ENCODE peak calls at places on chromosomes 12 and 14, in seven cellular contexts. H is cardiac muscle cell, T is AG04449, O is suprapubic skin, Q is adrenal gland, P is GM23338, V is tibial artery. A is an unnamed sample.

GRCh38 chr14:99513183-99513694 is 32.0 kb downstream of the CCNK start:
- DNase-seq in H (no peak), T (no peak), P (no peak), V (no peak), O (peak), Q (no peak), A (peak)

GRCh38 chr14:104239185-104239775 is 100.9 kb downstream of the KIF26A start:
- DNase-seq in P (no peak), V (peak), Q (peak), O (peak), T (no peak), H (no peak), A (no peak)

GRCh38 chr14:85317491-85318021 is 212.4 kb upstream of the FLRT2 start:
- DNase-seq in H (no peak), P (no peak), Q (no peak), O (no peak), T (no peak), V (no peak), A (peak)

GRCh38 chr14:90629471-90629870 is 186.8 kb downstream of the TTC7B start:
- DNase-seq in P (no peak), O (no peak), T (no peak), Q (no peak), V (no peak), H (no peak), A (no peak)

GRCh38 chr14:72894623-72895378 is 900 bp upstream of the DPF3 start:
- DNase-seq in V (no peak), Q (peak), T (no peak), H (peak), O (no peak), P (peak), A (no peak)

GRCh38 chr14:52015411-52016030 is 26.2 kb downstream of the RTRAF start:
- DNase-seq in H (peak), T (no peak), P (peak), Q (no peak), O (no peak), V (no peak), A (peak)

GRCh38 chr12:62762645-62763044 is 172.3 kb downstream of the PPM1H start:
- DNase-seq in Q (no peak), V (no peak), T (no peak), O (no peak), P (no peak), H (no peak), A (no peak)

GRCh38 chr12:121783771-121784170 is 9.7 kb downstream of the RHOF start:
- DNase-seq in Q (no peak), P (no peak), O (no peak), H (no peak), V (no peak), T (no peak), A (no peak)

GRCh38 chr12:19068137-19068536 is 61.4 kb upstream of the PLEKHA5 start:
- DNase-seq in P (no peak), Q (no peak), V (no peak), O (no peak), H (no peak), T (no peak), A (no peak)

GRCh38 chr14:61934385-61934784 is 172.2 kb downstream of the SNAPC1 start:
- DNase-seq in P (no peak), T (peak), O (no peak), H (no peak), Q (no peak), V (no peak), A (peak)

GRCh38 chr12:661720-662486 is 1.3 kb downstream of the NINJ2 start:
- DNase-seq in V (no peak), O (no peak), P (no peak), H (no peak), T (no peak), Q (no peak), A (no peak)

DNA sequence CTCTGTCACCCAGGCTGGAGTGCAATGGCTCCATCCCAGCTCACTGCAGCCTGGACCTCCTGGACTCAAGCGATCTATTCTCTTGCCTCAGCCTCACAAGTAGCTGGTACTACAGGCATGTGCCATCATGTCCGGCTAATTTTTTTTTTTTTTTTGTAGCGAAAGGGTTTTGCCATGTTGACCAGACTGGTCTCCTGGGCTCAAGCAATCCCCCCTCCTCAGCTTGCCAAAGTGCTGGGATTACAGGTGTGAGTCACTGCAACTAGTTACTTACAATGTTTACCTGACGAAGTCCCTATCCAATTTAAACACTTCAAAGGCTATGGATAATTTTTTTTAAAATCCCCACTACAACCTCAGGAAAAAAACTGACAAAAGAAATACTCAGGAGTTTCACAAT is 1.8 kb downstream of the KRR1 start:
- DNase-seq in V (no peak), O (no peak), P (no peak), H (no peak), Q (no peak), T (no peak), A (no peak)
- H3K4me3 ChIP-seq in V (no peak), O (no peak), P (peak), H (no peak), Q (no peak), T (no peak), A (no peak)

DNA sequence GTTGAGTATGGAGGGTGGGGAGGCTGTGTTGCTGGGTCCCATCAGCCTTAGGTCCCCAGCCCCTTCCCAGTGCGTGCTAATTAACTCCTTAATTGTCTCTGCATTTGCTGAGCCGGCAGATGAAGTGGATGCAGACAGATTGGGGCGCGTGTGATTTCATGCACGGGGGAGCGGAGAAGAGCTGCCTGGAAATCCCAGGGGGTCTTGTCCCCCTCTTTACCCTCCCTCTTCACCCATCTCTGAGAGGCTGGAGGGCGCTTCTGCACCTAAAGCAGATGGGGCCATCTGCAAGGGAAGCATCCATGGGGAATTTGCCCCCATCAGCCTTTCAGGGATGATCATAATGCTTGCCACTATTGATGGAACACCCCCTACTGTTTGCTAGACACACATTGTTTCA is 4.4 kb upstream of the ASIC1 start:
- DNase-seq in T (no peak), V (no peak), H (no peak), Q (no peak), O (no peak), P (no peak), A (no peak)
- TF ChIP-seq CTCF in T (no peak), V (no peak), H (no peak), Q (no peak), O (no peak), P (no peak), A (no peak)

GRCh38 chr14:24195186-24196070 is at the start of gene TM9SF1:
- DNase-seq in V (peak), P (peak), T (peak), O (peak), H (peak), Q (peak), A (peak)
- H3K4me3 ChIP-seq in V (peak), P (peak), T (peak), O (peak), H (peak), Q (peak), A (peak)

DNA sequence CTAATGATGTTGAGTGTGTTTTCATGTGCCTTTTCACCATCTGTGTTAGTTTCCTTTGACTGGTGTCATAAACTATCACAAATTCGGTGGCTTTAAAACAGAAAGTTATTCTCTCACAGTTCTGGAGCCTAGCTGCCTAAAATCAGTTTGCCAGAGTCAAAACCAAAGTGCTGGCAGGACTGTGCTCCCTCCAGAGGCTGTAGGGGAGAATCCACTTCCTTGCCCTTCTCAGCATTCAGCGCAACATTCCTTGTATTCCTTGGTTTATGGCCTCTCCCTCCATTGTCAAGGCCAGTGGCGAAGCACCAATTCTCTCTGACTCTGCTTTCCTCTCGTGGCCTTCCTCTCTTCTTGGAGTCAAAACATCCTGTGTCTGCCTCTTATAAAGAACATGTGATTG is 174.2 kb upstream of the PDE3A start:
- DNase-seq in T (no peak), Q (no peak), O (no peak), P (peak), V (no peak), H (peak), A (peak)
- TF ChIP-seq CTCF in T (peak), Q (no peak), O (no peak), P (peak), V (no peak), H (peak), A (peak)

GRCh38 chr12:110301065-110301806 is 20.2 kb downstream of the ATP2A2 start:
- DNase-seq in P (no peak), H (peak), O (no peak), Q (no peak), V (no peak), T (no peak), A (peak)
- H3K4me3 ChIP-seq in P (no peak), H (no peak), O (no peak), Q (no peak), V (no peak), T (no peak), A (no peak)

DNA sequence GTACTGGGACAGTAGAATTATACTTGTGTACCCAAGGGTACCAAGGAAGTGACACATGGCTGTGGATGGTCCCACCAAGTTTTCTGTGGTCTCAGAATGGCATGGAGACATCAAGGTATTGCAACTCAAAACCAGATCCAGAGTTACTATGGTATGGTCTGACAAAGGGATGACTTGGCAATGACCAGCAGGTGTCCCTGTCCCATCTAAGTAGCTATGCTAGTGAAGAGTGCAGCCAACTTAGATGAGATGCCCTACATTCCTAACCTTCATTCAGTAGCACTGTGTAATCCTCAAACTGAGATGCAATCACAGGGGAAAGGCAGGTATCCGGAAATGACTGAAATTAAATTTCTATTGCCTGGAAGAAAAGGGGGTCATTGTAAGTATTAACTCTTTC is 188.7 kb upstream of the TMEM260 start:
- DNase-seq in Q (no peak), H (no peak), O (no peak), P (peak), V (no peak), T (no peak), A (no peak)
- TF ChIP-seq CTCF in Q (no peak), H (no peak), O (no peak), P (peak), V (no peak), T (no peak), A (no peak)